ENCODE peak calls at places on chromosome 16, in seven cellular contexts. K is ascending aorta; O is COR-L47; X is LoVo; L is Caki2; Y is stimulated activated CD8-positive, alpha-beta memory T cell treated with anti-CD3 and anti-CD28 coated beads, Interleukin-12 subunit alpha, Interleukin-12 subunit beta, amount 100 ng/mL, for 4 hours; B is CD8-positive, alpha-beta T cell. J is an unnamed sample.

GRCh38 chr16:27795992-27796614 is 246.2 kb downstream of the KATNIP start:
- DNase-seq in B (peak), L (peak), K (no peak), O (no peak), X (peak), Y (no peak), J (no peak)

GRCh38 chr16:69199382-69199781 is 12.4 kb downstream of the SNTB2 start:
- DNase-seq in L (no peak), B (no peak), Y (no peak), K (no peak), X (no peak), O (no peak), J (no peak)

GRCh38 chr16:87927195-87927562 is 9.2 kb downstream of the CA5A start:
- DNase-seq in K (no peak), B (no peak), Y (no peak), X (no peak), L (no peak), O (no peak), J (no peak)

GRCh38 chr16:1211451-1212268 is 13.4 kb downstream of the TPSG1 start:
- DNase-seq in X (no peak), L (no peak), O (no peak), B (no peak), Y (no peak), K (no peak), J (no peak)

GRCh38 chr16:8962393-8963009 is 1.2 kb downstream of the USP7 start:
- DNase-seq in K (no peak), L (peak), X (no peak), Y (peak), O (no peak), B (peak), J (no peak)

GRCh38 chr16:70159355-70160348 is 13.9 kb upstream of the CLEC18C start:
- DNase-seq in L (no peak), Y (no peak), K (no peak), X (no peak), B (no peak), O (no peak), J (no peak)

GRCh38 chr16:77897038-77897437 is 108.7 kb downstream of the VAT1L start:
- DNase-seq in Y (no peak), O (no peak), B (no peak), L (no peak), K (no peak), X (no peak), J (no peak)

GRCh38 chr16:9318764-9319163 is 227.3 kb downstream of the HAPSTR1 start:
- DNase-seq in B (no peak), K (no peak), X (no peak), L (no peak), Y (no peak), O (no peak), J (no peak)

GRCh38 chr16:81071816-81072215 is 5.2 kb downstream of the C16orf46 start:
- DNase-seq in K (no peak), X (no peak), O (no peak), B (no peak), L (peak), Y (no peak), J (no peak)

GRCh38 chr16:8634991-8635736 is 13.7 kb downstream of the METTL22 start:
- DNase-seq in K (no peak), O (no peak), B (no peak), X (no peak), L (no peak), Y (no peak), J (peak)

GRCh38 chr16:81189100-81189664 is 49.3 kb upstream of the BCO1 start:
- DNase-seq in X (no peak), B (no peak), K (peak), O (no peak), Y (no peak), L (no peak), J (peak)

GRCh38 chr16:1075546-1075945 is 3.0 kb downstream of the SSTR5 start:
- DNase-seq in X (no peak), K (no peak), B (no peak), O (no peak), L (no peak), Y (no peak), J (no peak)

GRCh38 chr16:80129791-80130190 is 411.0 kb upstream of the DYNLRB2 start:
- DNase-seq in B (no peak), Y (no peak), O (no peak), L (no peak), X (no peak), K (no peak), J (no peak)

GRCh38 chr16:8391219-8391757 is 199.0 kb downstream of the TMEM114 start:
- DNase-seq in K (no peak), X (no peak), L (peak), B (no peak), Y (no peak), O (no peak), J (no peak)

GRCh38 chr16:53220585-53220984 is 165.8 kb downstream of the CHD9 start:
- DNase-seq in Y (no peak), K (no peak), X (no peak), O (no peak), L (peak), B (no peak), J (peak)

GRCh38 chr16:30904114-30904780 is 7.8 kb downstream of the CTF1 start:
- DNase-seq in B (no peak), Y (no peak), K (no peak), X (no peak), L (no peak), O (no peak), J (no peak)

J was measured in cerebellar cortex.